ENCODE peak calls at places on chromosome 19, in four cellular contexts. X is Panc1, O is thoracic aorta, L is spleen. M is an unnamed sample. For H3K27me3, the result is how much of the 10 kb centered on the place peaks cover.

GRCh38 chr19:3443840-3444694 is 36.3 kb downstream of the SMIM24 start:
- DNase-seq in X (no peak), L (peak), O (no peak), M (no peak)

GRCh38 chr19:51441410-51442390 is 16.6 kb downstream of the SIGLEC8 start:
- DNase-seq in O (no peak), X (no peak), L (peak), M (no peak)

GRCh38 chr19:44303305-44303704 is 1.5 kb downstream of the ZNF235 start:
- DNase-seq in O (no peak), X (no peak), L (no peak), M (no peak)

GRCh38 chr19:7831452-7831851 is 1.4 kb downstream of the EVI5L start:
- DNase-seq in L (no peak), O (no peak), X (no peak), M (no peak)

GRCh38 chr19:11141937-11142527 is 13.6 kb downstream of the SPC24 start:
- DNase-seq in X (no peak), L (no peak), O (no peak), M (no peak)

GRCh38 chr19:4059931-4060620 is 6.6 kb downstream of the ZBTB7A start:
- DNase-seq in L (peak), O (no peak), X (no peak), M (no peak)

GRCh38 chr19:35291259-35291658 is 702 bp upstream of the MAG start:
- DNase-seq in X (no peak), O (no peak), L (no peak), M (no peak)

GRCh38 chr19:8611890-8612806 is 1.6 kb upstream of the ADAMTS10 start:
- DNase-seq in L (no peak), O (peak), X (no peak), M (no peak)

GRCh38 chr19:45323671-45324081 is 1.0 kb upstream of the CKM start:
- DNase-seq in X (no peak), L (no peak), O (no peak), M (no peak)

GRCh38 chr19:35318679-35319448 is 10.1 kb upstream of the CD22 start:
- DNase-seq in L (peak), X (peak), O (peak), M (peak)

GRCh38 chr19:19637523-19638251 is 5.8 kb downstream of the GMIP start:
- DNase-seq in X (no peak), L (peak), O (no peak), M (no peak)

GRCh38 chr19:12786950-12787349 is 4.3 kb upstream of the JUNB start:
- DNase-seq in O (no peak), X (no peak), L (no peak), M (no peak)

GRCh38 chr19:19459099-19459498 is 53.6 kb downstream of the GATAD2A start:
- DNase-seq in X (no peak), L (no peak), O (no peak), M (no peak)

GRCh38 chr19:6318772-6319171 is 14.6 kb downstream of the ACER1 start:
- DNase-seq in X (no peak), O (no peak), L (no peak), M (no peak)

GRCh38 chr19:51460164-51460992 is 2.1 kb upstream of the SIGLEC8 start:
- DNase-seq in L (peak), O (no peak), X (no peak), M (no peak)

GRCh38 chr19:55259540-55260210 is 858 bp upstream of the PPP6R1 start:
- DNase-seq in O (no peak), L (peak), X (no peak), M (no peak)

GRCh38 chr19:461664-462551 is 1.1 kb upstream of the SHC2 start:
- DNase-seq in X (no peak), L (no peak), O (no peak), M (no peak)

GRCh38 chr19:8881512-8881911 is 49.3 kb downstream of the MBD3L1 start:
- DNase-seq in X (no peak), O (no peak), L (no peak), M (no peak)

GRCh38 chr19:11378319-11379189 is 4.1 kb downstream of the SWSAP1 start:
- DNase-seq in O (no peak), L (peak), X (no peak), M (no peak)

GRCh38 chr19:51572415-51572814 is 1.3 kb downstream of the ZNF175 start:
- DNase-seq in X (no peak), L (no peak), O (no peak), M (no peak)

GRCh38 chr19:30691767-30692516 is 319.8 kb downstream of the ZNF536 start:
- DNase-seq in X (no peak), O (no peak), L (no peak), M (no peak)

GRCh38 chr19:8601796-8602195 is 8.7 kb downstream of the ADAMTS10 start:
- DNase-seq in O (no peak), X (no peak), L (no peak), M (no peak)

GRCh38 chr19:3573162-3573857 is 566 bp downstream of the HMG20B start:
- DNase-seq in L (peak), X (no peak), O (no peak), M (no peak)

GRCh38 chr19:51025401-51025800 is 1.0 kb downstream of the KLK11 start:
- DNase-seq in L (no peak), X (no peak), O (no peak), M (no peak)

GRCh38 chr19:21432590-21432989 is 35.7 kb downstream of the ZNF493 start:
- DNase-seq in X (no peak), L (no peak), O (no peak), M (no peak)

GRCh38 chr19:16296713-16297112 is 27.9 kb upstream of the KLF2 start:
- DNase-seq in O (no peak), X (no peak), L (no peak), M (no peak)

GRCh38 chr19:3665681-3666544 is 34.4 kb downstream of the PIP5K1C start:
- DNase-seq in L (peak), X (peak), O (peak), M (no peak)

GRCh38 chr19:54109651-54110050 is 5.8 kb downstream of the TFPT start:
- DNase-seq in X (no peak), O (no peak), L (no peak), M (no peak)

GRCh38 chr19:42129399-42130253 is 2.6 kb downstream of the POU2F2 start:
- DNase-seq in X (no peak), O (no peak), L (peak), M (no peak)

GRCh38 chr19:30281903-30282302 is 90.3 kb upstream of the ZNF536 start:
- DNase-seq in X (no peak), O (no peak), L (no peak), M (no peak)

GRCh38 chr19:5966215-5966614 is 11.7 kb downstream of the RANBP3 start:
- DNase-seq in L (no peak), O (no peak), X (no peak), M (no peak)

GRCh38 chr19:4206818-4207484 is 22.4 kb upstream of the EBI3 start:
- DNase-seq in L (no peak), X (no peak), O (no peak), M (no peak)

GRCh38 chr19:40225440-40226305 is 816 bp downstream of the CCNP start:
- DNase-seq in L (no peak), X (no peak), O (no peak), M (no peak)
- H3K4me3 ChIP-seq in L (peak), X (peak), O (peak), M (no peak)

GRCh38 chr19:47417746-47418594 is 1.4 kb downstream of the MEIS3 start:
- DNase-seq in X (no peak), O (no peak), L (no peak), M (no peak)

GRCh38 chr19:47418595-47419036 is 711 bp downstream of the MEIS3 start:
- DNase-seq in X (no peak), L (no peak), O (no peak), M (no peak)

GRCh38 chr19:47417107-47417745 is 2.1 kb downstream of the MEIS3 start:
- DNase-seq in L (no peak), X (no peak), O (no peak), M (no peak)

GRCh38 chr19:47419789-47420188 is 462 bp upstream of the MEIS3 start:
- DNase-seq in O (no peak), X (no peak), L (no peak), M (no peak)

GRCh38 chr19:47419037-47419783 is at the start of gene MEIS3:
- DNase-seq in L (no peak), O (no peak), X (no peak), M (no peak)
- H3K27me3 ChIP-seq in L (half or more), O (under half), X (under half), M (half or more)

DNA sequence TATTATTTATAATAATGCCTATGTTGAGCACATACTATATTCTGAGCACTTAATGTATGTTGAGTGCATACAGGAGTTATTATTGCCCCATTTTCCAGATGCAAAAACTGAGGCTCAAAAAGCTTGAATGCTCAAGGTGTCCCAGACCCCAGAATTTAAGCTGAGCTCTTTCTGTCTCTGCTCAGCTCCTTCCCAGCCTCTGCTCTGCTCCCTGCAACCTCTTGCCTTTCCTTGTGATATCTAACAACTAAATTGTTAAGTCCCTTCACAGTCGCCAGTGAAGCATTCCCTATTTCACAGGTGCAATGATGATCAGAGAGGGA is 4.2 kb downstream of the NOTCH3 start:
- DNase-seq in L (no peak), X (no peak), O (no peak), M (no peak)
- TF ChIP-seq CTCF in L (no peak), X (no peak), O (no peak), M (no peak)

GRCh38 chr19:33521480-33522370 is at the start of gene PEPD:
- DNase-seq in L (peak), O (peak), X (peak), M (peak)
- H3K4me3 ChIP-seq in L (peak), O (peak), X (peak), M (peak)

GRCh38 chr19:18002347-18002850 is 5.6 kb upstream of the ARRDC2 start:
- DNase-seq in O (no peak), L (peak), X (no peak), M (no peak)
- H3K27me3 ChIP-seq in O (under half), L (under half), X (under half), M (under half)

GRCh38 chr19:58228584-58229254 is at the start of gene ZNF544:
- DNase-seq in X (no peak), O (peak), L (peak), M (peak)
- TF ChIP-seq CTCF in X (no peak), O (no peak), L (no peak), M (peak)

GRCh38 chr19:48634036-48634342 is 3.2 kb downstream of the DBP start:
- DNase-seq in X (no peak), L (no peak), O (no peak), M (no peak)
- H3K4me3 ChIP-seq in X (peak), L (peak), O (peak), M (no peak)

DNA sequence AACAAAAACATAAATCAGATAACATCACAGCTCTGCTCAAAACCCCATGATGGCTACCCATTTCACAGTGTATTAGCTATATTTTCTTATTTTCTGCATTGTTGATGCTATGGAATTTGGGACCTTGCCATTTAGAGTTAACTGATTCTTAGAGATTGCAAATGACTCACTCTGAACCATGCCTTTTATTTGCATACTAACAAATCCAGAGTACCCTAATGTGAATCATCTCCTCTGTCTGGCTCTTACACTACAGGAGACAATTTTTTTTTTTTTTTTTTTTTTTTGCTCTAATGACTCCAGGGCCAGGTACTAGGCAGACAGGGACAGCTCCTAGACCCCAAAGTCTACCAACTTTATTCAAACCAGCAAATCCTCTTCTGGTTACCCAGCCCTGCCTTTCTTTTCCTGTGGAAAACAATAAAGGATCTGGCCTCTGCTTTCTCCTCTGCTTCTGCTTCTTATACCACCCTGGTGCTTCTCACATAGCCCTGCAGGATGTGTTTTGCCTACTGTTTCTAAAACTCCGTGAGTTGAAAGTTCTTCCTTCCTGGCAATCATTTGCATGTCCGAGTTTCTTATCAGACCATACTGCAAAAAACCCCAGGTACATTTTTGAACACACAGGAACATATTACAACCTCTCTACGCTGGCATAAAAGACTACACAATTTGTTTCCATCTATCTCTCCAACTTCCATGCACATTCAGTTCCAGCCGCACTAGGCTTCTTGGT is 10.6 kb upstream of the ZNF460 start:
- DNase-seq in X (no peak), O (no peak), L (no peak), M (peak)
- H3K27me3 ChIP-seq in X (under half), O (under half), L (under half), M (under half)

GRCh38 chr19:1622007-1622406 is 16.7 kb upstream of the UQCR11 start:
- DNase-seq in X (no peak), O (no peak), L (no peak), M (no peak)

GRCh38 chr19:1622541-1622940 is 17.3 kb upstream of the UQCR11 start:
- DNase-seq in O (no peak), L (no peak), X (no peak), M (no peak)

GRCh38 chr19:1627194-1627593 is 21.9 kb upstream of the UQCR11 start:
- DNase-seq in O (no peak), L (no peak), X (no peak), M (no peak)

GRCh38 chr19:1626417-1627010 is 21.3 kb upstream of the UQCR11 start:
- DNase-seq in L (no peak), O (no peak), X (no peak), M (no peak)

DNA sequence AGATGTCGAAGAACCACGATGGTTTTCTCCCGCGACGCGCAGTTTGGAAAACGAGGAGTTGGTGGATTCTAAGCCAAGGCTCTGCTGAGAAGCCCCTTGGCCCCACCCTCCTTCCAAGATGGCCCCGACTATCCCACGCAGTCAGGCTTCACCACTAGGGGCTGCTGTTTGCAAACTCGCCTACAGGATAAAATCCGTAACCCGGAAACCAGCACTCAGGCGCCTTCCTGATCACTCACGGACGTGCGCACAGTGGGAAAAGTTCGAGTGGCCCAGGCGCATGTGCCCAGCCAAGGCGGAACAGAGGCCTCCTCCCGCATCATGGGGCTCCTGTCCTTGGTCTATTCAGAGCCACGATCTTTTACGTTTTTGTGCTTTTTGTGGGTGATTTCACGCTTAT is 19.2 kb upstream of the UQCR11 start:
- DNase-seq in L (peak), O (no peak), X (no peak), M (no peak)
- TF ChIP-seq CTCF in L (peak), O (peak), X (peak), M (peak)

M was measured in kidney epithelial cell.